ENCODE peak calls at places on chromosome 16, in four cellular contexts. C is neuronal stem cell, L is trophoblast cell, N is IMR-90. Z is an unnamed sample.

GRCh38 chr16:85028638-85029412 is 1.2 kb downstream of the KIAA0513 start:
- DNase-seq in N (peak), C (no peak), L (peak), Z (no peak)

GRCh38 chr16:13305019-13305755 is 403.8 kb downstream of the SHISA9 start:
- DNase-seq in C (no peak), L (no peak), N (no peak), Z (peak)

GRCh38 chr16:83951544-83951943 is 1.5 kb upstream of the OSGIN1 start:
- DNase-seq in N (no peak), L (no peak), C (no peak), Z (no peak)

GRCh38 chr16:12303649-12304048 is 327.1 kb downstream of the SNX29 start:
- DNase-seq in C (no peak), N (peak), L (no peak), Z (no peak)

GRCh38 chr16:48112603-48113400 is 43.0 kb downstream of the ABCC12 start:
- DNase-seq in L (no peak), N (no peak), C (no peak), Z (no peak)

GRCh38 chr16:55040366-55041086 is 109.9 kb downstream of the IRX5 start:
- DNase-seq in C (no peak), N (no peak), L (no peak), Z (no peak)

GRCh38 chr16:11312718-11313492 is 31.8 kb upstream of the PRM1 start:
- DNase-seq in L (peak), C (no peak), N (peak), Z (peak)

GRCh38 chr16:47884131-47884725 is 271.6 kb downstream of the ABCC12 start:
- DNase-seq in C (no peak), N (no peak), L (no peak), Z (peak)

GRCh38 chr16:67028167-67028554 is 788 bp upstream of the CBFB start:
- DNase-seq in C (no peak), L (no peak), N (no peak), Z (no peak)

GRCh38 chr16:67029249-67030096 is 524 bp downstream of the CBFB start:
- DNase-seq in N (peak), C (peak), L (peak), Z (peak)

GRCh38 chr16:67030221-67030962 is 1.4 kb downstream of the CBFB start:
- DNase-seq in N (no peak), C (no peak), L (no peak), Z (no peak)

GRCh38 chr16:67027046-67027445 is 1.9 kb upstream of the CBFB start:
- DNase-seq in N (no peak), C (no peak), L (no peak), Z (no peak)

DNA sequence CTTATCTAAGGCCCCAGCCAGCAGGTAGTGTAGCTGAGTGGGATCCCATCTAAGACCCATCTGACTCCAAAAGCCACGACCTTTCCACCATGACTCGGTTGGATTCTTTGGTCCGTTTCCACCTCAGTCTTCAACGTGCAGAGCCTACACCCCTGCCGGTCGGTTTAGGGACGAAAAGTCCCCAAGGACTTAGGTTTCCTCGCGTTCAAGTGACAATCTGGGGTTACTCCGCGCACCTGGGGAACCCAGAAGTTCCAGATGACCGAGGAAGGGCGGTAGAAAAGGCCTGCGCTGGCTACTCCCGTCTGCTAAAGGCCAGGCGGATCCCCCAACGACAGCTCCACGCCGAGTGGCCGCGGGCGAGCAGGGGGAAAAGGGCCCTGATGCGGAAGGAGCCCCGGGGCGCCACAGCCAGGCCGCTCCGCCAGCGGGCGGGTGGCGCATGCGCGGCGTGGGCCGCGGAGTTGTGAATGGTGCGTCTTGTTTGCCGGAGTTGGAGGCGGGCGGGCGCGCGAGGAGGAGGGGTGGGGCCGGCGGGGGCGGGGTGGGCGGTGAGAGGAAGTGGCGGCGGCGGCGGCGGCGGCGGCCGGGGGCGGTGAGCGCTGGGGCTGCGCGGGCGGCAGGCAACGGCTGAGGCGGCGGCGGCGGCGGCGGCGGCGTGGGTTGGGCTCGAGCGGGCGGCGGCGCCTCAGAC is at the start of gene CBFB:
- DNase-seq in C (peak), N (peak), L (peak), Z (peak)
- H3K23ac ChIP-seq in C (peak), N (peak), L (no peak), Z (peak)

GRCh38 chr16:3143598-3144330 is 8.9 kb downstream of the ZNF213 start:
- DNase-seq in N (no peak), L (peak), C (no peak), Z (no peak)
- H3K23ac ChIP-seq in N (no peak), L (no peak), C (peak), Z (no peak)

GRCh38 chr16:239948-240277 is 5.3 kb downstream of the FAM234A start:
- DNase-seq in C (no peak), L (peak), N (peak), Z (no peak)

GRCh38 chr16:230949-231348 is 1.7 kb upstream of the LUC7L start:
- DNase-seq in L (no peak), N (no peak), C (no peak), Z (no peak)

GRCh38 chr16:228917-229730 is at the start of gene LUC7L:
- DNase-seq in N (peak), C (peak), L (peak), Z (peak)

GRCh38 chr16:229731-230281 is 557 bp upstream of the LUC7L start:
- DNase-seq in L (peak), N (no peak), C (no peak), Z (no peak)

GRCh38 chr16:234468-235305 is at the start of gene FAM234A:
- DNase-seq in C (peak), N (peak), L (peak), Z (peak)
- H3K23ac ChIP-seq in C (peak), N (peak), L (no peak), Z (no peak)

DNA sequence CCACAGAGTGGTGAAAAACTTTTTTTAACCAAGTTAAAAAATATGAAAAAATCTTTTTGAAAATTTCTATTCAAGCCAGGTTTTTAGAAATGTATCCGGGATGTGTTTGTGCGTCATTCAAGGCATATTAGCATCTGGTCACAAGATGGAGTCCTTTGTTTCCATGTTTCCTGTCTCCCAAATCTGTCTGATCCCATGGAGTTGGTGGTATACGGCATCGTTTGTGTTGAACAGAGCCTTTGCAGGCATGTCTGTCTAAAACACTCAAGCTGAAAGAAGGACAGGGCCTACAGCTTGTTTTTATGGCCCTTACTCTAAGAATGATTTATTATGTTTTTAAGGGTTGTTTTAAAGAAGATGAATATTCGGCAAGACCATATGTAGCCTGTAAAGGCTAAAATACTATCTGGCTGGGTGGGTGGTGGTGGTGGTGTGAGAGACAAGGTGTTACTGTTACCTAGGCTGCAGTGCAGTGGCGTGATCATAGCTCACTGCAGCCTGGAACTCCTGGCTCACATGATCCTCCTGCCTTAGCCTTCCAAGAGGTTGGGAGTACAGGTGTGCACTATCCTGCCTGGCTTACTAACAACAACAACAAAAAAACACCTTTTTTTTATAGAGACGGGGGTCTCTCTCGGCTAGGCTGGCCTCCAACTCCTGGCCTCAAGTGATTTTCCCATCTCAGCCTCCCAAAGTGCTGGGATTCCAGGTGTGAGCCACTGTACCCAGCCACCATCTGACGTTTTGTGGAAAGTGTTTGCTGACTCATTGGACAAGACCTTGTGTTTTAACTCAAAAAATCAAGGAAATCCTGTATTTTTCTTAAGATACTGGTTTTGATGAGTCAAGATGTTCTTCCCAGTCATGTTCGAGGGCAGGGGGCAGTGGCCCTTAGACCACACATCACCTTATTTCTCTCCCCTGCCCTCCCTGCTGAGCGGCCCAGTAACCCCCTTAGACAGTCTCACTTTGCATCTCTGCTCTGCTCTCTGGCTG is 52.2 kb downstream of the NDE1 start:
- DNase-seq in L (peak), C (no peak), N (peak), Z (no peak)
- H3K23ac ChIP-seq in L (no peak), C (no peak), N (no peak), Z (no peak)

GRCh38 chr16:51393381-51394005 is 242.4 kb upstream of the SALL1 start:
- DNase-seq in N (peak), L (no peak), C (no peak), Z (no peak)
- H3K23ac ChIP-seq in N (no peak), L (no peak), C (no peak), Z (no peak)